ENCODE peak calls at places on chromosomes 6 and 20, in eight cellular contexts. W is astrocyte; B is mammary epithelial cell; Z is aorta; C is fibroblast of lung; Y is CD4-positive, CD25-positive, alpha-beta regulatory T cell; M is GM23248; U is Caco-2. T is an unnamed sample. For H3K36me3, the result is how much of the 10 kb centered on the place peaks cover.

GRCh38 chr6:37259191-37259590 is 1.2 kb upstream of the TMEM217 start:
- DNase-seq in Z (no peak), U (no peak), M (peak), B (peak), C (no peak), W (no peak), Y (peak), T (no peak)

GRCh38 chr20:62009322-62009721 is 56.4 kb downstream of the TAF4 start:
- DNase-seq in Z (no peak), W (no peak), B (no peak), U (no peak), M (no peak), C (no peak), Y (no peak), T (no peak)

GRCh38 chr6:155419161-155419560 is 36.5 kb downstream of the NOX3 start:
- DNase-seq in U (no peak), Z (no peak), C (peak), M (peak), B (no peak), W (peak), Y (no peak), T (no peak)

GRCh38 chr6:151679941-151680340 is 127.5 kb upstream of the ESR1 start:
- DNase-seq in W (no peak), B (no peak), U (no peak), M (no peak), Y (no peak), Z (no peak), C (no peak), T (no peak)

GRCh38 chr6:139017227-139017626 is 11.3 kb upstream of the ABRACL start:
- DNase-seq in M (no peak), C (peak), U (no peak), Z (no peak), B (no peak), Y (no peak), W (peak), T (no peak)

GRCh38 chr6:72657798-72658197 is 35.9 kb downstream of the KCNQ5 start:
- DNase-seq in U (no peak), Z (no peak), B (no peak), W (peak), C (peak), Y (no peak), M (peak), T (no peak)

GRCh38 chr20:51169813-51170212 is 146.9 kb upstream of the KCNG1 start:
- DNase-seq in U (peak), Z (no peak), Y (no peak), B (no peak), C (no peak), W (no peak), M (peak), T (no peak)

GRCh38 chr6:5290097-5290496 is 28.8 kb downstream of the FARS2 start:
- DNase-seq in B (no peak), Y (no peak), W (no peak), C (no peak), Z (no peak), M (no peak), U (no peak), T (no peak)

GRCh38 chr20:53735536-53736050 is 142.0 kb upstream of the ZNF217 start:
- DNase-seq in W (peak), C (peak), U (peak), B (peak), M (peak), Y (no peak), Z (no peak), T (no peak)

GRCh38 chr6:135182993-135183531 is 2.0 kb downstream of the MYB start:
- DNase-seq in C (no peak), M (peak), B (peak), Y (peak), W (no peak), U (peak), Z (no peak), T (no peak)

GRCh38 chr20:1335961-1336698 is 7.2 kb upstream of the SDCBP2 start:
- DNase-seq in Y (no peak), U (no peak), W (no peak), M (peak), B (no peak), Z (no peak), C (no peak), T (no peak)

GRCh38 chr6:24840187-24840586 is 41.5 kb upstream of the ARMH2 start:
- DNase-seq in W (no peak), B (no peak), M (no peak), U (no peak), C (no peak), Y (no peak), Z (no peak), T (no peak)

GRCh38 chr20:52490715-52491430 is 299.3 kb upstream of the ZFP64 start:
- DNase-seq in C (peak), M (peak), Z (no peak), W (peak), B (peak), U (no peak), Y (no peak), T (no peak)

GRCh38 chr6:157398151-157398550 is 17.2 kb downstream of the ZDHHC14 start:
- DNase-seq in U (no peak), C (no peak), Z (no peak), W (no peak), B (no peak), Y (no peak), M (no peak), T (no peak)

GRCh38 chr6:142624978-142625715 is 319.8 kb downstream of the HIVEP2 start:
- DNase-seq in U (no peak), B (peak), Y (no peak), M (no peak), Z (no peak), W (no peak), C (no peak), T (no peak)

GRCh38 chr6:170039156-170040114 is 251.4 kb downstream of the DLL1 start:
- DNase-seq in B (no peak), Z (peak), Y (no peak), M (no peak), U (peak), C (no peak), W (no peak), T (no peak)

GRCh38 chr6:49550413-49551125 is at the start of gene C6orf141:
- DNase-seq in C (peak), B (peak), M (peak), Y (peak), W (peak), U (peak), Z (no peak), T (no peak)

GRCh38 chr6:165605182-165605875 is 57.7 kb downstream of the PDE10A start:
- DNase-seq in W (no peak), C (no peak), M (no peak), Y (no peak), U (no peak), B (no peak), Z (no peak), T (no peak)

GRCh38 chr6:87237804-87238203 is 82.4 kb downstream of the ZNF292 start:
- DNase-seq in Y (peak), W (peak), Z (no peak), M (peak), C (peak), U (no peak), B (no peak), T (no peak)

GRCh38 chr6:5126214-5126613 is 41.1 kb downstream of the PPP1R3G start:
- DNase-seq in M (no peak), Y (no peak), C (peak), B (no peak), U (peak), W (peak), Z (no peak), T (no peak)

GRCh38 chr6:166655713-166656265 is 28.7 kb upstream of the RPS6KA2 start:
- DNase-seq in Z (no peak), C (no peak), W (no peak), Y (no peak), M (no peak), B (no peak), U (no peak), T (no peak)

GRCh38 chr6:107576852-107577251 is 86.9 kb downstream of the SOBP start:
- DNase-seq in Y (no peak), U (no peak), W (peak), M (peak), B (peak), C (peak), Z (no peak), T (no peak)

GRCh38 chr20:63782051-63782471 is 42.5 kb downstream of the SLC2A4RG start:
- DNase-seq in C (no peak), Y (peak), Z (no peak), U (no peak), M (no peak), W (no peak), B (no peak), T (no peak)

GRCh38 chr6:20564777-20565176 is 30.5 kb downstream of the CDKAL1 start:
- DNase-seq in Y (peak), U (no peak), W (no peak), B (no peak), M (no peak), C (no peak), Z (no peak), T (no peak)

GRCh38 chr20:9534025-9534424 is 19.6 kb downstream of the LAMP5 start:
- DNase-seq in Y (no peak), M (no peak), B (no peak), C (no peak), Z (no peak), U (no peak), W (no peak), T (no peak)

GRCh38 chr20:10857362-10858070 is 183.7 kb upstream of the JAG1 start:
- DNase-seq in Z (peak), B (peak), W (peak), Y (no peak), U (peak), M (peak), C (peak), T (no peak)

GRCh38 chr20:60465993-60466682 is 507.9 kb downstream of the CDH26 start:
- DNase-seq in C (no peak), Z (no peak), U (peak), B (no peak), W (no peak), M (peak), Y (no peak), T (no peak)

GRCh38 chr6:15460110-15460727 is 202.6 kb downstream of the DTNBP1 start:
- DNase-seq in W (no peak), M (no peak), C (no peak), B (no peak), Z (no peak), U (no peak), Y (no peak), T (no peak)

GRCh38 chr6:3086282-3086946 is 18.1 kb downstream of the RIPK1 start:
- DNase-seq in M (no peak), B (no peak), Z (no peak), Y (no peak), U (no peak), W (no peak), C (no peak), T (no peak)
- H3K36me3 ChIP-seq in M (under half), B (under half), Z (under half), Y (half or more), U (under half), W (under half), C (under half), T (half or more)

DNA sequence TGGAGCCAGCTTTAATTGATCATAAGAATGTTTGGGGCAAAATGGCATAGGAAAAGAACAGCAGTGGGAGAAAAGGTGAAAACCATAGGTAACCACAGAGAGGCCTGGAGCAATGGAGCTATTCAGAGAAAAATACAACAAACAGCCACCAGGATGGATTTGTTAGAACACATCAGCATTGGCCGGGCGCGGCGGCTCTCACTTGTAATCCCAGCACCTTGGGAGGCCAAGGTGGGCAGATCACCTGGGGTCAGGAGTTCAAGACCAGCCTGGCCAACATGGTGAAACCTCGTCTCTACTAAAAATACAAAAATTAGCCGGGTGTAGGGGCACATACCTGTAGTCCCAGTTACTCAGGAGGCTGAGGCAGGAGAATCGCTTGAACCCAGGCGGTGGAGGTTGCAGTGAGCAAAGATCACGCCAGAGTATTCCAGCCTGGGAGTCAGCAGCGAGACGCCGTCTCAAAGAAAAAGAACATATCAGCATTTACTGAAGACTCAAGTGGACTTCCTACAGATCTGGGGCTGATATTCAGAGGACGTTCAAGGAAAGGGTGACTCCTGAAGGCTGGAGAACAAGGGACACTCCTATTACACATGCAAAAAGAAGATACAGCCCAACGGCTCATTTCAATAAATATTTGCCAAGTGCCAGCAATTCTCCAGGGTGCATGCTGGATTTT is 20.2 kb downstream of the SNHG17 start:
- DNase-seq in W (no peak), Z (no peak), B (no peak), C (no peak), Y (no peak), M (no peak), U (peak), T (no peak)
- H3K36me3 ChIP-seq in W (under half), Z (under half), B (under half), C (under half), Y (under half), M (under half), U (under half), T (half or more)

GRCh38 chr6:43339168-43339567 is 30.3 kb downstream of the ZNF318 start:
- DNase-seq in C (no peak), M (no peak), Y (no peak), U (no peak), B (no peak), W (no peak), Z (no peak), T (no peak)
- H3K36me3 ChIP-seq in C (under half), M (under half), Y (half or more), U (under half), B (under half), W (under half), Z (under half), T (under half)

GRCh38 chr6:160068346-160068745 is 53.3 kb upstream of the SLC22A1 start:
- DNase-seq in Z (no peak), Y (no peak), B (no peak), M (no peak), W (no peak), C (no peak), U (no peak), T (no peak)
- H3K36me3 ChIP-seq in Z (under half), Y (half or more), B (under half), M (under half), W (under half), C (under half), U (under half), T (half or more)

GRCh38 chr6:122445274-122445673 is 26.3 kb downstream of the SERINC1 start:
- DNase-seq in Y (no peak), U (no peak), Z (no peak), C (no peak), W (no peak), M (no peak), B (no peak), T (no peak)

GRCh38 chr6:122454673-122455072 is 16.9 kb downstream of the SERINC1 start:
- DNase-seq in Y (no peak), M (no peak), B (peak), W (no peak), Z (no peak), U (no peak), C (no peak), T (no peak)

GRCh38 chr6:122452509-122452908 is 19.1 kb downstream of the SERINC1 start:
- DNase-seq in B (no peak), Z (no peak), C (no peak), Y (no peak), M (no peak), W (no peak), U (no peak), T (no peak)

GRCh38 chr6:122449084-122449483 is 22.5 kb downstream of the SERINC1 start:
- DNase-seq in Y (no peak), U (no peak), Z (no peak), M (no peak), B (no peak), C (no peak), W (no peak), T (no peak)
- H3K36me3 ChIP-seq in Y (half or more), U (under half), Z (under half), M (half or more), B (under half), C (under half), W (half or more), T (under half)

GRCh38 chr6:63581355-63581998 is 9.2 kb downstream of the LOC128125822 start:
- DNase-seq in W (no peak), Y (no peak), U (no peak), C (no peak), Z (no peak), B (no peak), M (no peak), T (no peak)
- H3K36me3 ChIP-seq in W (half or more), Y (half or more), U (under half), C (under half), Z (under half), B (under half), M (half or more), T (half or more)

DNA sequence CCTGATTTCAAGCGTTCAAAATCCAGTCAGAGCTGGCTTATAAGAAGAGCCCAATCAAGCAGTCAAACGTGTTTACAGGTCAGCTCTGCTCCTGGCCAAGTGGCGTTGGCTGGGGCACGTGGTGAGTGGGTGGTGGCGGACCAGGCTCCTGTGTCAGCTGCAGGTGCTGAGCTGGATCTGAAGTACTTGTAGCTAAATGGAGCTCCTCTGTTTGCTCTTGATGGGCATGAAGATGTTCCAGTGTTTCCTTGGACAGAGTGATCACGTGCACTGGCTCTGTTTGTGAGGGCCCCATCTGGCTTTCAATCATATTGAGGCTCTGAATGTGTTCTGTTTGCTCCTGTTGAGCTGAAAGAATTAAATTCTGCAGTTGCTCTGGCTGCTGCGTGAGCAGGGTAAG is 10.2 kb upstream of the MICAL1 start:
- DNase-seq in M (no peak), Y (no peak), C (no peak), B (no peak), W (no peak), U (no peak), Z (no peak), T (no peak)
- H3K36me3 ChIP-seq in M (half or more), Y (half or more), C (under half), B (under half), W (under half), U (under half), Z (under half), T (half or more)

T was measured in heart right ventricle.